ENCODE peak calls at places on chromosomes 1 and 21, in ten cellular contexts. P is effector memory CD4-positive, alpha-beta T cell; E is upper lobe of right lung; C is heart right ventricle; I is right atrium auricular region; O is lung; D is thoracic aorta; H is body of pancreas; U is tibial artery; V is psoas muscle. F is an unnamed sample.

GRCh38 chr1:3895951-3896325 is 4.1 kb downstream of the C1orf174 start:
- DNase-seq in P (no peak), E (no peak), C (no peak), I (no peak), O (no peak), D (no peak), H (no peak), U (no peak), V (no peak), F (no peak)

GRCh38 chr1:156814571-156815260 is 1.9 kb downstream of the SH2D2A start:
- DNase-seq in P (peak; percentile 66), E (no peak), C (no peak), I (no peak), O (no peak), D (no peak), H (no peak), U (no peak), V (no peak), F (no peak)

GRCh38 chr1:112793631-112794565 is 78.8 kb upstream of the PPM1J start:
- DNase-seq in P (no peak), E (no peak), C (no peak), I (no peak), O (no peak), D (no peak), H (peak; percentile 65), U (no peak), V (no peak), F (no peak)

GRCh38 chr21:42373181-42373907 is 7.0 kb upstream of the TFF1 start:
- DNase-seq in P (no peak), E (no peak), C (no peak), I (no peak), O (no peak), D (no peak), H (no peak), U (no peak), V (no peak), F (no peak)

GRCh38 chr21:38811257-38811656 is 5.5 kb downstream of the ETS2 start:
- DNase-seq in P (no peak), E (no peak), C (no peak), I (no peak), O (no peak), D (no peak), H (no peak), U (no peak), V (no peak), F (peak; percentile 78)

GRCh38 chr1:61301824-61302652 is 219.7 kb downstream of the NFIA start:
- DNase-seq in P (no peak), E (no peak), C (no peak), I (no peak), O (no peak), D (no peak), H (peak; percentile 46), U (no peak), V (no peak), F (no peak)

GRCh38 chr1:42926235-42926869 is 32.3 kb downstream of the SLC2A1 start:
- DNase-seq in P (no peak), E (peak; percentile 28), C (no peak), I (peak; percentile 53), O (no peak), D (no peak), H (no peak), U (no peak), V (no peak), F (no peak)

GRCh38 chr1:63320024-63320799 is 2.2 kb upstream of the FOXD3 start:
- DNase-seq in P (no peak), E (no peak), C (no peak), I (no peak), O (no peak), D (no peak), H (no peak), U (no peak), V (no peak), F (no peak)

GRCh38 chr1:224795591-224795990 is 133.9 kb upstream of the DNAH14 start:
- DNase-seq in P (no peak), E (no peak), C (no peak), I (no peak), O (no peak), D (no peak), H (no peak), U (no peak), V (no peak), F (no peak)

GRCh38 chr1:14136152-14136763 is 436.3 kb downstream of the PRDM2 start:
- DNase-seq in P (no peak), E (no peak), C (no peak), I (no peak), O (no peak), D (no peak), H (no peak), U (no peak), V (no peak), F (no peak)

GRCh38 chr1:227841141-227841540 is 25.7 kb downstream of the PRSS38 start:
- DNase-seq in P (no peak), E (no peak), C (no peak), I (no peak), O (no peak), D (no peak), H (no peak), U (no peak), V (no peak), F (no peak)

GRCh38 chr21:28904961-28905435 is 87.7 kb downstream of the LTN1 start:
- DNase-seq in P (no peak), E (no peak), C (no peak), I (no peak), O (no peak), D (no peak), H (no peak), U (no peak), V (no peak), F (no peak)

GRCh38 chr1:58395355-58395754 is 151.2 kb downstream of the OMA1 start:
- DNase-seq in P (no peak), E (no peak), C (no peak), I (no peak), O (no peak), D (no peak), H (no peak), U (no peak), V (no peak), F (peak; percentile 85)

GRCh38 chr1:47527653-47528272 is 89.9 kb downstream of the FOXD2 start:
- DNase-seq in P (no peak), E (no peak), C (no peak), I (no peak), O (peak; percentile 52), D (no peak), H (peak; percentile 34), U (no peak), V (no peak), F (no peak)
- H3K9me3 ChIP-seq in P (peaks cover 7% of the 10 kb centered on the region), E (no peaks in the 10 kb centered on the region), C (peaks cover 18% of the 10 kb centered on the region), I (no peaks in the 10 kb centered on the region), O (peaks cover 6% of the 10 kb centered on the region), D (peaks cover 7% of the 10 kb centered on the region), H (no peaks in the 10 kb centered on the region), U (peaks cover 7% of the 10 kb centered on the region), V (peaks cover 12% of the 10 kb centered on the region), F (peaks cover 7% of the 10 kb centered on the region)

DNA sequence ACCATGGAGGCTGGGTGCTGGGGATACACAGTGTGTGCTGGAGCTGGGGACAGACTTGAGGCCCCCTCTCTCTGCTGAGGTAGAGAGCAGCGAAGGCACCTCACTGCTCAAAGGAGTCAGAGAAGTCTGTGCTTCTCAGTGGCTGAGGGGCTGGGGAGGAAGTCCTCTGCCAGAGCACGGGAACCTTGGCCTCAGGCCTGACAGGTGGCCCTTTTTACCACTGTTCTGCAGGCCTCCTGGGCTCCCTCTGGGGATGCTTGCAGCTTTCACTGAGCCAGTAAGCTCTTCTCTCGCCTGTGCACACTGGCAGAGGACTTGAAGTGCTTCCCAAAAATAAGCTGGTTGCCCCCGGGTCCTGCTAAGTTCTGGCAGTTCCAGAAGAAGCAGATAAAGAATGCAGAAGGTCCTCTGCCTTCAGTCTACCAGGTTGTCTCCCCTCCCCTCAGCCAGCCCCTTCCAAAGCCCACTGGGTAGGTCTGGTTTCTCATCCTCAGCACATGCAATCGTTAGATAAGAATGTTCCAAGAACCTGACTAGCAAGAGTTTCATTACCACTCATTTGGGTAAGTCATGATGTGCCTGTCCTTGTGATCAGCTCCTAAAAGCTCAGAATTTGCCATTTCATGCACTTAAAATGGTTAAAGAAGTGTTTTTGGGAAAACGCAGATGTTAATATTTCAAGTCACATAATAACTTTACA is 53.9 kb downstream of the TENT5C start:
- DNase-seq in P (no peak), E (no peak), C (no peak), I (no peak), O (no peak), D (no peak), H (no peak), U (no peak), V (no peak), F (no peak)
- H3K27ac ChIP-seq in P (no peak overlapping the region), E (no peak overlapping the region), C (peak overlapping the region; percentile 8), I (no peak overlapping the region), O (no peak overlapping the region), D (no peak overlapping the region), H (no peak overlapping the region), U (no peak overlapping the region), V (no peak overlapping the region), F (no peak overlapping the region)

DNA sequence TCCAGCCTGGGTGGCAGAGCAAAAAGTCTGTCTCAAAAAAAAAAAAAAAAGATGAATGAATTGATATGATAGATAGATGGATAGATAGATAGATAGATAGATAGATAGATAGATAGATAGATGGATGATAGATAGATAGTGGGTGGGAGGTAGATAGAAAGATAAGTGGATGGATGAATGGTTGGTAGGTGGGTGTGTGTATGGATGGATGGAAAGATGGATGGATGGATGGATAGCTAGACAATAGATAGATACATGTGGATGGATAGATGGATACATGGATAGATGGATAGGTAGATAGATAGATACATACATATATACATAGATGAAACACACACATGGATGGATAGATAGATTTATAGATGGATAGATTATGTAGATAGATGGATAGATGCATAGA is 28.5 kb downstream of the TRPM2 start:
- DNase-seq in P (no peak), E (no peak), C (no peak), I (no peak), O (no peak), D (no peak), H (no peak), U (no peak), V (no peak), F (no peak)
- H3K9me3 ChIP-seq in P (no peaks in the 10 kb centered on the region), E (peaks cover 21% of the 10 kb centered on the region), C (peaks cover 39% of the 10 kb centered on the region), I (peaks cover 6% of the 10 kb centered on the region), O (peaks cover 12% of the 10 kb centered on the region), D (peaks cover 20% of the 10 kb centered on the region), H (no peaks in the 10 kb centered on the region), U (peaks cover 26% of the 10 kb centered on the region), V (peaks cover 23% of the 10 kb centered on the region), F (no peaks in the 10 kb centered on the region)

GRCh38 chr1:21621051-21621450 is 48.1 kb downstream of the RAP1GAP start:
- DNase-seq in P (no peak), E (no peak), C (no peak), I (no peak), O (no peak), D (no peak), H (no peak), U (no peak), V (no peak), F (no peak)

GRCh38 chr1:21620011-21620410 is 49.1 kb downstream of the RAP1GAP start:
- DNase-seq in P (no peak), E (no peak), C (no peak), I (no peak), O (no peak), D (no peak), H (peak; percentile 40), U (no peak), V (no peak), F (no peak)

GRCh38 chr1:21621761-21622436 is 47.3 kb downstream of the RAP1GAP start:
- DNase-seq in P (no peak), E (no peak), C (no peak), I (no peak), O (no peak), D (no peak), H (no peak), U (no peak), V (no peak), F (no peak)

GRCh38 chr1:21619041-21619947 is 49.9 kb downstream of the RAP1GAP start:
- DNase-seq in P (no peak), E (no peak), C (no peak), I (no peak), O (no peak), D (no peak), H (peak; percentile 55), U (no peak), V (no peak), F (no peak)

GRCh38 chr1:21620461-21620860 is 48.7 kb downstream of the RAP1GAP start:
- DNase-seq in P (no peak), E (no peak), C (no peak), I (no peak), O (no peak), D (no peak), H (peak; percentile 67), U (no peak), V (no peak), F (no peak)
- H3K27ac ChIP-seq in P (no peak overlapping the region), E (no peak overlapping the region), C (no peak overlapping the region), I (no peak overlapping the region), O (no peak overlapping the region), D (no peak overlapping the region), H (peak overlapping the region; percentile 81), U (no peak overlapping the region), V (no peak overlapping the region), F (no peak overlapping the region)